ENCODE peak calls at places on chromosomes 2 and 18, in four cellular contexts. F, K, C and D are unnamed samples.

GRCh38 chr2:239506101-239506808 is 105.4 kb upstream of the HDAC4 start:
- DNase-seq in F (no peak), K (no peak), C (no peak), D (no peak)

GRCh38 chr2:42132066-42132965 is 36.8 kb upstream of the EML4 start:
- DNase-seq in F (no peak), K (peak), C (no peak), D (no peak)

GRCh38 chr2:188244383-188244782 is 47.3 kb upstream of the GULP1 start:
- DNase-seq in F (no peak), K (no peak), C (no peak), D (no peak)

GRCh38 chr18:58893388-58894099 is 28.9 kb downstream of the ZNF532 start:
- DNase-seq in F (no peak), K (no peak), C (no peak), D (peak)

GRCh38 chr2:96239745-96240264 is 26.0 kb downstream of the TMEM127 start:
- DNase-seq in F (no peak), K (no peak), C (no peak), D (no peak)

GRCh38 chr18:31225668-31226067 is 63.0 kb upstream of the DSC1 start:
- DNase-seq in F (peak), K (no peak), C (no peak), D (no peak)

GRCh38 chr2:117828870-117829269 is 14.4 kb downstream of the DDX18 start:
- DNase-seq in F (peak), K (no peak), C (no peak), D (no peak)

GRCh38 chr2:196166876-196167275 is 4.5 kb downstream of the STK17B start:
- DNase-seq in F (no peak), K (no peak), C (no peak), D (no peak)

GRCh38 chr2:68569604-68570003 is 73.8 kb upstream of the PROKR1 start:
- DNase-seq in F (no peak), K (no peak), C (no peak), D (no peak)

GRCh38 chr2:117555965-117556364 is 258.5 kb upstream of the DDX18 start:
- DNase-seq in F (no peak), K (no peak), C (no peak), D (no peak)

DNA sequence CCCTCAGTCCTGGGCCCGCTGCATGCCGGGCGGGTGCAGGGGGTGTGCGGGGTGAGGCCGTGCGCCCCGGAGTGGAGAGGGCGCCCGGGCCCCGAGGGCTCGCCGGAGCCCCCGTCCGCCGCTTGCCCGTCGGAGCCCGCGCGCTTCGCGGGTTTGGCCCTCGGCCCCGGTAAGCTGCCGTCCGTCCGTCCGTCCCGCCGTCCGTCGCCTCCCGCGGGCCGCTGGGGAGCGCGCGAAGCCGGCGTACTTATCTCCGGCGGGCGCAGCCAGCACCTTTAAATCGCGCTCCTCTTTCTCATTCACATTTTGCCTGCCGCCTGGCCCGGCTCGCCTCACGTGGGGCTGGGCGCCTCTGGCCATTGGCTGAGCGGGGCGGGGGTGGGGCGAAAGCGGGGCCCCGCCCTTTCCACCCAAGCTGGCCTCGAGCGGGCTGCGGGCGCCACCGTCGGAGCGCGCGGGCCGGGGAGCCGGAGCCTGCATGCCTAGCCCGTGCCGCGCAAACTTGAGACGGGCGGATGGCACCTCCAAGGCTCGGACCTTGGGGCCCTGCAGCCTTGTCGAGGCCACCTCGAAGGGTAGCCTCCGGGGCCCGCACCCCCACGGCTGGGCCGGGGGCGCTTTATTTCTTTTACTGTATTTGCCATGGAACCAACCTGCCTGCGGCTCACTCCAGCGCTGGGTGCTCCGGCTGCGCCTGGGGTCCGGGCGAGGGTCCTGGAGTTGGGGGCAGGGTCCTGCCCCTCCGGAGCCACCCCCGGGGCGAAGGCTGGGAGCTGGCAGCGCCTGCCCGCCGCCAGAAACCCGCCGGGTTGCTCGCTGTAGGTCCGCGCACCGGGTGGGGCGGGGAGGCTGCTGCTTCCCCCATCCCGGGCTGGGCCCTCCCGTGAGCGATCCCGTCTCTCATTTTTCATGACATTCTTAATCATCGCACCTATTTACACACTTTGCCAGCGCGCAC is at the start of gene GBX2:
- DNase-seq in F (no peak), K (no peak), C (peak), D (peak)
- TF ChIP-seq TCF7L2 in F (no peak), K (no peak), C (no peak), D (no peak)

GRCh38 chr18:67421666-67422065 is 94.9 kb downstream of the DSEL start:
- DNase-seq in F (no peak), K (no peak), C (no peak), D (no peak)

DNA sequence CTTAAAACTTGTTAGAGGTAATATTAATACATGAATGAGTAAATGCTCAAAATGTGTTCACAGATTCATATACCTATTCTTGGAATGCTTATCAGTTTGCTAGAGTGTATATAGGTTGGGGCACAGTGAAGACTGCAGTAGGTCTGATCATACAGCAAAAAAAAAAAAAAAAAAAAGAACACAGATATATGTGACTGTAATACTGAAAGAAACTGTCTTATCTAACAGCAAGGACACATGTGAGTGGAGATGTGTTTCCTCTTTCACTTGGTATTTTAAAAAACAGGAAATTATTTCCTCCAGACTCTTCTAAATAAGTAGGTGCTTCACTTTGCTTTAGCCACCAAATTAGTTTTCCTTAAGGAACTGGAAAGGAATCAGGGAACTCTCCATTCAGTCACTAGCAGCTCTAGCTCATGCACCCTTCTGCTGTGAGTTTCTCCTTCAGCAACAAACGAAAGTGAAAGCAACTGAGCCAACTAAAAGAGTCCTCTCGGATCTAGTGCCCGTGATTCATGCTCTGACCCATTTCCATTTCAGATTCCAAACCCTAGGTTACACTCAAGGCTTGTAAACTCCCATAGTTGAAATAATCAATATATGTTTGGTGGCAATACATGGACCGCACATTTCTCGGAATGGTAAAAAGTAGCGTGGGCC is 98.5 kb downstream of the DSEL start:
- DNase-seq in F (peak), K (no peak), C (no peak), D (no peak)
- TF ChIP-seq TCF7L2 in F (no peak), K (no peak), C (no peak), D (no peak)

GRCh38 chr2:240596491-240596931 is 10.0 kb downstream of the CAPN10 start:
- DNase-seq in F (no peak), K (no peak), C (no peak), D (no peak)

GRCh38 chr2:240594511-240595380 is 8.2 kb downstream of the CAPN10 start:
- DNase-seq in F (no peak), K (no peak), C (no peak), D (no peak)

GRCh38 chr2:240597054-240597418 is 10.5 kb downstream of the CAPN10 start:
- DNase-seq in F (no peak), K (no peak), C (no peak), D (no peak)

GRCh38 chr2:240596080-240596460 is 9.5 kb downstream of the CAPN10 start:
- DNase-seq in F (no peak), K (no peak), C (no peak), D (no peak)

GRCh38 chr2:240595381-240596079 is 9.0 kb downstream of the CAPN10 start:
- DNase-seq in F (peak), K (no peak), C (peak), D (no peak)
- TF ChIP-seq TCF7L2 in F (no peak), K (no peak), C (no peak), D (no peak)

DNA sequence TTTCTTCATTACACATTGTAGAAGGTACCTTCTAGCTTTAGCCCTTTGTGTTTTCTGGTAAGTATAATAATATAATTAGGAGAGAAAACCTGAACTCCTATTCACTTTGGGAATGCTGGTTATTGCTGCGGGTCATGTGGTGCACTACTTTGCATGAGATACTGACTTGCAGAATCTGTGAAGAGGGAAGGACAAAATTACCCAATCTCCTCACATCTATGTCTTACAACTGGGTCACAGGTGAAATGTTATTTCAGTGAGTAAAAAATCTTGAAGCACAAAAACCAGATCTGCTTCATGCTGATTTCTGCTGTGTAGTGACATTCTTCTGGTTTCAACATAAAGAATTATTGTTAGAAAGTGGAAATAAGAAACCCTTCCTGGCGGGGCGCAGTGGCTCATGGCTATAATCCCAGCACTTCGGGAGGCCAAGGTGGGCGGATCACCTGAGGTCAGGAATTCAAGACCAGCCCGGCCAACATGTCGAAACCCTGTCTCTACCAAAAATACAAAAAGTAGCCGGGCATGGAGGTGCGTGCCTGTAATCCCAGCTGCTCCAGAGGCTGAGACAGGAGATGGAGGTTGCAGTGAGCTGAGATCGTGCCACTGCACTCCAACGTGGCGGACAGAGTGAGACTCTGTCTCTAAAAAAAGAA is 211.0 kb upstream of the REG3G start:
- DNase-seq in F (no peak), K (no peak), C (no peak), D (no peak)
- TF ChIP-seq TCF7L2 in F (no peak), K (no peak), C (no peak), D (no peak)

GRCh38 chr2:235879116-235879515 is 289.1 kb downstream of the GBX2 start:
- DNase-seq in F (no peak), K (no peak), C (no peak), D (no peak)
- TF ChIP-seq TCF7L2 in F (no peak), K (no peak), C (no peak), D (no peak)

DNA sequence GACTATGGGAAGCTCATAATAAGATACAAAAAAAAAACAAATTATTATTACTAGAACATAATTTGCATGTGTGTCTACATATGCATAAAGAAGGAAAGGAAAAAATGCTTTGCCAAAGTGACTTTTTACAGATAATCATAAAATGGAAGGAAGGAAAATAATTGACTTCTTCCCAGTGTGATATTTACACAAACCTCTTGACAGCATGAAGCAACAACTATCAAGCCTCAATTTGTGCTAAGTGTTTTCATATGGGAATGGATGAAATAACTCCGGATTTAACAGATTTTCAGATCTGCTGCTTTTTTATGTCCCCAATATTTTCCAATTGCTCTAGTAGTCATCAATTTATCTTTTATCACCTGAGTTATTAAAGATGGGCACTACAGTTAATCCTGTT is 275.9 kb upstream of the REG3G start:
- DNase-seq in F (no peak), K (no peak), C (no peak), D (no peak)
- TF ChIP-seq TCF7L2 in F (no peak), K (no peak), C (no peak), D (no peak)

GRCh38 chr2:149360106-149360505 is 29.7 kb downstream of the LYPD6 start:
- DNase-seq in F (no peak), K (no peak), C (no peak), D (no peak)
- TF ChIP-seq TCF7L2 in F (no peak), K (no peak), C (no peak), D (no peak)

GRCh38 chr18:3429121-3429520 is 20.9 kb upstream of the TGIF1 start:
- DNase-seq in F (peak), K (no peak), C (no peak), D (no peak)

GRCh38 chr18:3440340-3440739 is 9.6 kb upstream of the TGIF1 start:
- DNase-seq in F (no peak), K (no peak), C (no peak), D (no peak)

GRCh38 chr18:3434685-3435084 is 15.3 kb upstream of the TGIF1 start:
- DNase-seq in F (no peak), K (no peak), C (no peak), D (no peak)
- TF ChIP-seq TCF7L2 in F (no peak), K (no peak), C (no peak), D (no peak)